ENCODE peak calls at places on chromosomes 6 and 20, in seven cellular contexts. One of them, this sample, is unnamed. For H3K4me1, the result is how much of the 10 kb centered on the place peaks cover.

GRCh38 chr6:150297327-150298028 is 71.3 kb upstream of the IYD start:
- ATAC-seq in GM12878: no peak
- ATAC-seq in HCT116: no peak
- ATAC-seq in Panc1: no peak
- ATAC-seq in HepG2: no peak
- ATAC-seq in K562: peak
- ATAC-seq in GM23338: no peak
- ATAC-seq in this sample: peak

GRCh38 chr6:73579851-73580246 is 59.0 kb upstream of the EEF1A1 start:
- ATAC-seq in GM12878: peak
- ATAC-seq in HCT116: peak
- ATAC-seq in Panc1: peak
- ATAC-seq in HepG2: peak
- ATAC-seq in K562: peak
- ATAC-seq in GM23338: peak
- ATAC-seq in this sample: peak

GRCh38 chr20:12315652-12316051 is 398.0 kb downstream of the BTBD3 start:
- ATAC-seq in GM12878: no peak
- ATAC-seq in HCT116: no peak
- ATAC-seq in Panc1: no peak
- ATAC-seq in HepG2: no peak
- ATAC-seq in K562: no peak
- ATAC-seq in GM23338: no peak
- ATAC-seq in this sample: no peak

GRCh38 chr6:167706313-167707109 is 120.2 kb upstream of the AFDN start:
- ATAC-seq in GM12878: peak
- ATAC-seq in HCT116: no peak
- ATAC-seq in Panc1: no peak
- ATAC-seq in HepG2: no peak
- ATAC-seq in K562: peak
- ATAC-seq in GM23338: peak
- ATAC-seq in this sample: no peak

GRCh38 chr6:136801581-136801980 is 9.3 kb upstream of the MAP3K5 start:
- ATAC-seq in GM12878: no peak
- ATAC-seq in HCT116: no peak
- ATAC-seq in Panc1: no peak
- ATAC-seq in HepG2: no peak
- ATAC-seq in K562: no peak
- ATAC-seq in GM23338: no peak
- ATAC-seq in this sample: no peak

GRCh38 chr6:152292595-152292994 is 344.6 kb downstream of the SYNE1 start:
- ATAC-seq in GM12878: no peak
- ATAC-seq in HCT116: no peak
- ATAC-seq in Panc1: no peak
- ATAC-seq in HepG2: no peak
- ATAC-seq in K562: no peak
- ATAC-seq in GM23338: no peak
- ATAC-seq in this sample: no peak

GRCh38 chr20:46139908-46140482 is 21.9 kb downstream of the CD40 start:
- ATAC-seq in GM12878: no peak
- ATAC-seq in HCT116: no peak
- ATAC-seq in Panc1: no peak
- ATAC-seq in HepG2: no peak
- ATAC-seq in K562: no peak
- ATAC-seq in GM23338: peak
- ATAC-seq in this sample: no peak

GRCh38 chr20:60512436-60512835 is 554.2 kb downstream of the CDH26 start:
- ATAC-seq in GM12878: no peak
- ATAC-seq in HCT116: no peak
- ATAC-seq in Panc1: no peak
- ATAC-seq in HepG2: no peak
- ATAC-seq in K562: no peak
- ATAC-seq in GM23338: peak
- ATAC-seq in this sample: no peak

GRCh38 chr6:44179072-44179536 is 20.5 kb downstream of the CAPN11 start:
- ATAC-seq in GM12878: no peak
- ATAC-seq in HCT116: no peak
- ATAC-seq in Panc1: peak
- ATAC-seq in HepG2: peak
- ATAC-seq in K562: no peak
- ATAC-seq in GM23338: no peak
- ATAC-seq in this sample: no peak

GRCh38 chr6:89452269-89452668 is 19.3 kb downstream of the ANKRD6 start:
- ATAC-seq in GM12878: no peak
- ATAC-seq in HCT116: no peak
- ATAC-seq in Panc1: no peak
- ATAC-seq in HepG2: no peak
- ATAC-seq in K562: no peak
- ATAC-seq in GM23338: no peak
- ATAC-seq in this sample: no peak

GRCh38 chr6:45584127-45584526 is 206.4 kb upstream of the SUPT3H start:
- ATAC-seq in GM12878: no peak
- ATAC-seq in HCT116: no peak
- ATAC-seq in Panc1: no peak
- ATAC-seq in HepG2: no peak
- ATAC-seq in K562: no peak
- ATAC-seq in GM23338: no peak
- ATAC-seq in this sample: no peak

GRCh38 chr6:168145747-168146596 is 67.0 kb upstream of the FRMD1 start:
- ATAC-seq in GM12878: no peak
- ATAC-seq in HCT116: no peak
- ATAC-seq in Panc1: no peak
- ATAC-seq in HepG2: peak
- ATAC-seq in K562: no peak
- ATAC-seq in GM23338: no peak
- ATAC-seq in this sample: no peak

GRCh38 chr6:11601776-11602605 is 64.4 kb downstream of the TMEM170B start:
- ATAC-seq in GM12878: no peak
- ATAC-seq in HCT116: peak
- ATAC-seq in Panc1: no peak
- ATAC-seq in HepG2: no peak
- ATAC-seq in K562: no peak
- ATAC-seq in GM23338: peak
- ATAC-seq in this sample: no peak

GRCh38 chr6:37407948-37408347 is 25.1 kb upstream of the CMTR1 start:
- ATAC-seq in GM12878: no peak
- ATAC-seq in HCT116: no peak
- ATAC-seq in Panc1: no peak
- ATAC-seq in HepG2: no peak
- ATAC-seq in K562: peak
- ATAC-seq in GM23338: no peak
- ATAC-seq in this sample: no peak

GRCh38 chr20:45104786-45105185 is 3.9 kb upstream of the KCNS1 start:
- ATAC-seq in GM12878: no peak
- ATAC-seq in HCT116: no peak
- ATAC-seq in Panc1: no peak
- ATAC-seq in HepG2: no peak
- ATAC-seq in K562: no peak
- ATAC-seq in GM23338: no peak
- ATAC-seq in this sample: no peak

GRCh38 chr6:117880824-117881223 is 26.2 kb upstream of the SLC35F1 start:
- ATAC-seq in GM12878: no peak
- ATAC-seq in HCT116: no peak
- ATAC-seq in Panc1: no peak
- ATAC-seq in HepG2: no peak
- ATAC-seq in K562: no peak
- ATAC-seq in GM23338: no peak
- ATAC-seq in this sample: no peak

GRCh38 chr6:154822947-154823558 is 89.8 kb downstream of the SCAF8 start:
- ATAC-seq in GM12878: no peak
- ATAC-seq in HCT116: no peak
- ATAC-seq in Panc1: peak
- ATAC-seq in HepG2: no peak
- ATAC-seq in K562: peak
- ATAC-seq in GM23338: no peak
- ATAC-seq in this sample: no peak

GRCh38 chr20:45028424-45029136 is 62.3 kb downstream of the STK4 start:
- ATAC-seq in GM12878: no peak
- ATAC-seq in HCT116: no peak
- ATAC-seq in Panc1: no peak
- ATAC-seq in HepG2: no peak
- ATAC-seq in K562: no peak
- ATAC-seq in GM23338: no peak
- ATAC-seq in this sample: no peak

GRCh38 chr20:52242237-52243230 is 51.0 kb upstream of the ZFP64 start:
- ATAC-seq in GM12878: no peak
- ATAC-seq in HCT116: no peak
- ATAC-seq in Panc1: no peak
- ATAC-seq in HepG2: no peak
- ATAC-seq in K562: no peak
- ATAC-seq in GM23338: no peak
- ATAC-seq in this sample: no peak

GRCh38 chr20:967796-968742 is 34.0 kb downstream of the RSPO4 start:
- ATAC-seq in GM12878: peak
- ATAC-seq in HCT116: peak
- ATAC-seq in Panc1: peak
- ATAC-seq in HepG2: no peak
- ATAC-seq in K562: peak
- ATAC-seq in GM23338: peak
- ATAC-seq in this sample: no peak

GRCh38 chr6:133977983-133978895 is 25.2 kb downstream of the TBPL1 start:
- ATAC-seq in GM12878: no peak
- ATAC-seq in HCT116: no peak
- ATAC-seq in Panc1: peak
- ATAC-seq in HepG2: no peak
- ATAC-seq in K562: peak
- ATAC-seq in GM23338: no peak
- ATAC-seq in this sample: peak

GRCh38 chr6:26025047-26025893 is 62.0 kb upstream of the HFE start:
- ATAC-seq in GM12878: no peak
- ATAC-seq in HCT116: no peak
- ATAC-seq in Panc1: no peak
- ATAC-seq in HepG2: peak
- ATAC-seq in K562: peak
- ATAC-seq in GM23338: no peak
- ATAC-seq in this sample: peak

GRCh38 chr20:728022-728944 is 40.0 kb downstream of the SLC52A3 start:
- ATAC-seq in GM12878: peak
- ATAC-seq in HCT116: peak
- ATAC-seq in Panc1: peak
- ATAC-seq in HepG2: peak
- ATAC-seq in K562: peak
- ATAC-seq in GM23338: peak
- ATAC-seq in this sample: no peak

GRCh38 chr20:51196991-51197651 is 174.2 kb upstream of the KCNG1 start:
- ATAC-seq in GM12878: no peak
- ATAC-seq in HCT116: no peak
- ATAC-seq in Panc1: no peak
- ATAC-seq in HepG2: no peak
- ATAC-seq in K562: no peak
- ATAC-seq in GM23338: no peak
- ATAC-seq in this sample: no peak

GRCh38 chr6:408599-409102 is 17.1 kb downstream of the IRF4 start:
- ATAC-seq in GM12878: no peak
- ATAC-seq in HCT116: peak
- ATAC-seq in Panc1: peak
- ATAC-seq in HepG2: peak
- ATAC-seq in K562: peak
- ATAC-seq in GM23338: peak
- ATAC-seq in this sample: peak

DNA sequence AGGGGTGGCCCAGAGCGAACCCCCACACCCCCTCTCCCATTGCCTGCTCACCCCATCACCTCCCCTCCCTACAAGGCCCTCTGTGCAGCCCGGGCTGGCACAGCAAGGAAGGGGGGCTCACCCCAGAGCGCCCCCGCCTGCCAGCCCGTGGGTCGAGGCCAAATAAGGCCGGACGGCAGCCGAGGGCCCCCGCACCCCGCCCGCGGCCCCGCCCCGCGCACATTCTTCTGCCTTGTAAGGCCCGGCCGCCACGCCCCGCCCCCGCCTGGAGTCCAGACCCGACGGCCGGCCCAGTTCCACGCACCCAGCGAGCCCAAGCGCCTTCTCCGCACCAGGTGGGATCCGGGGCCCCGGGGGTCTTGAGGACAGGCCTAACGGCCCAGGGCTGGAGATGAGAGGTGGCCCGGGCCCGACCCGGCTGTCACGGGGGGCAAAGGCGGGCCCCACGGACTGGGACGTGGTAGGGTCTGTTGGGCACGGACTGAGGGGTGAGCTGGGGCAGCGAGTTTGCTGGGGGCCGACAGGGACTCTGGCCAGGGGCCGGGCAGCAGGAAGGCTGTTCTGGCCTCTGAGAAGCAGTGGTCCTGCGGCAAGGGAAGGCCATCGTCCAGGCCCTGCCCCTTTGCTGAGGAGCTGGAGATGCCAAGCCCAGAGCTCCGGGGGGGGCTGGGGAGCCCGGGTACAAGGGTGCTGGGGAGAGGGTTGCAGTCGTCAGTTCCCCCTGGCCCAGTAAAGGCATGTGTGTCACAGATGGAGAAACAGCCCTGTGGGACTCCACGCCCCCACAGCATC is at the start of gene MYL9:
- ATAC-seq in GM12878: peak
- ATAC-seq in HCT116: peak
- ATAC-seq in Panc1: peak
- ATAC-seq in HepG2: peak
- ATAC-seq in K562: peak
- ATAC-seq in GM23338: peak
- ATAC-seq in this sample: peak
- TF ChIP-seq POLR2AphosphoS5 in GM12878: no peak
- TF ChIP-seq POLR2AphosphoS5 in HCT116: peak
- TF ChIP-seq POLR2AphosphoS5 in Panc1: no peak
- TF ChIP-seq POLR2AphosphoS5 in HepG2: no peak
- TF ChIP-seq POLR2AphosphoS5 in K562: no peak
- TF ChIP-seq POLR2AphosphoS5 in GM23338: peak
- TF ChIP-seq POLR2AphosphoS5 in this sample: peak

DNA sequence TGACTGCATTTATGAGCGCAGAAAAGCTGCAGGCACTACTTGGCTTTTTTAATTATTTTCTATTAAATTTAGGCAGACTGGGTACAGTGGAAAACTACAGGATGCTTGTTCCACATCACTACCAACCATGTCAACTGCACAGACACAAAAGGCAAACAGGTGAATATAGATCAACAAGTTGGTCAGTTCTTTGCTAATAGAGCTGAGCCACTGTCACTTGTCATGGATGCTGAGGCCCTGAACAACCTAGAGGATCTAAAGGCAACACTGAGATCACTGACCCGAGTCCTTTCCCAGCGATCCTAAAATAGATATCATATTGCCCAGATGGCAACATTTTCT is 34.5 kb upstream of the FAM83C start:
- ATAC-seq in GM12878: no peak
- ATAC-seq in HCT116: peak
- ATAC-seq in Panc1: peak
- ATAC-seq in HepG2: peak
- ATAC-seq in K562: no peak
- ATAC-seq in GM23338: no peak
- ATAC-seq in this sample: no peak
- H3K4me1 ChIP-seq in GM12878: under half
- H3K4me1 ChIP-seq in HCT116: under half
- H3K4me1 ChIP-seq in Panc1: under half
- H3K4me1 ChIP-seq in HepG2: half or more
- H3K4me1 ChIP-seq in K562: under half
- H3K4me1 ChIP-seq in GM23338: under half
- H3K4me1 ChIP-seq in this sample: under half

GRCh38 chr6:36196880-36197548 is 470 bp downstream of the BRPF3 start:
- ATAC-seq in GM12878: peak
- ATAC-seq in HCT116: peak
- ATAC-seq in Panc1: peak
- ATAC-seq in HepG2: peak
- ATAC-seq in K562: peak
- ATAC-seq in GM23338: peak
- ATAC-seq in this sample: peak
- TF ChIP-seq POLR2AphosphoS5 in GM12878: peak
- TF ChIP-seq POLR2AphosphoS5 in HCT116: peak
- TF ChIP-seq POLR2AphosphoS5 in Panc1: peak
- TF ChIP-seq POLR2AphosphoS5 in HepG2: peak
- TF ChIP-seq POLR2AphosphoS5 in K562: peak
- TF ChIP-seq POLR2AphosphoS5 in GM23338: peak
- TF ChIP-seq POLR2AphosphoS5 in this sample: no peak

GRCh38 chr6:39152247-39152646 is 37.3 kb upstream of the SAYSD1 start:
- ATAC-seq in GM12878: no peak
- ATAC-seq in HCT116: no peak
- ATAC-seq in Panc1: no peak
- ATAC-seq in HepG2: no peak
- ATAC-seq in K562: no peak
- ATAC-seq in GM23338: no peak
- ATAC-seq in this sample: no peak
- H3K4me1 ChIP-seq in GM12878: under half
- H3K4me1 ChIP-seq in HCT116: under half
- H3K4me1 ChIP-seq in Panc1: under half
- H3K4me1 ChIP-seq in HepG2: under half
- H3K4me1 ChIP-seq in K562: under half
- H3K4me1 ChIP-seq in GM23338: under half
- H3K4me1 ChIP-seq in this sample: under half

This sample was measured in gastroesophageal sphincter.